ENCODE peak calls at places on chromosomes 4 and X, in five cellular contexts. Q is left ventricle myocardium inferior, U is brain microvascular endothelial cell, H is body of pancreas, S is psoas muscle. F is an unnamed sample.

GRCh38 chr4:183955666-183956065 is 50.6 kb downstream of the STOX2 start:
- DNase-seq in Q (no peak), U (no peak), H (no peak), S (no peak), F (no peak)

GRCh38 chrX:45668686-45669443 is 468.2 kb upstream of the DIPK2B start:
- DNase-seq in Q (no peak), U (peak; percentile 94), H (no peak), S (no peak), F (peak; percentile 35)

GRCh38 chr4:149048451-149049143 is 606.4 kb upstream of the NR3C2 start:
- DNase-seq in Q (no peak), U (no peak), H (no peak), S (no peak), F (no peak)

GRCh38 chr4:178271386-178271785 is 829.1 kb upstream of the AGA start:
- DNase-seq in Q (no peak), U (no peak), H (no peak), S (no peak), F (no peak)

GRCh38 chrX:68831405-68832100 is 2.7 kb downstream of the EFNB1 start:
- DNase-seq in Q (no peak), U (no peak), H (no peak), S (no peak), F (no peak)

GRCh38 chr4:31183256-31183655 is 463.1 kb downstream of the PCDH7 start:
- DNase-seq in Q (no peak), U (no peak), H (no peak), S (no peak), F (no peak)

GRCh38 chr4:127400736-127401346 is 231.9 kb upstream of the INTU start:
- DNase-seq in Q (peak; percentile 28), U (peak; percentile 77), H (peak; percentile 59), S (peak; percentile 60), F (peak; percentile 75)

GRCh38 chrX:22760513-22761057 is 239.2 kb upstream of the DDX53 start:
- DNase-seq in Q (no peak), U (no peak), H (no peak), S (no peak), F (no peak)

GRCh38 chr4:72314869-72315268 is 254.2 kb downstream of the ADAMTS3 start:
- DNase-seq in Q (no peak), U (peak; percentile 57), H (peak; percentile 5), S (no peak), F (peak; percentile 43)

GRCh38 chr4:7199129-7199725 is 6.9 kb downstream of the SORCS2 start:
- DNase-seq in Q (no peak), U (no peak), H (no peak), S (no peak), F (no peak)

GRCh38 chrX:56382278-56382677 is 150.1 kb downstream of the KLF8 start:
- DNase-seq in Q (no peak), U (no peak), H (no peak), S (no peak), F (no peak)

GRCh38 chrX:140664939-140665338 is 44.6 kb upstream of the LINC00632 start:
- DNase-seq in Q (no peak), U (no peak), H (no peak), S (no peak), F (no peak)
- TF ChIP-seq CTCF in Q (peak; percentile 43), U (no peak), H (no peak), S (peak; percentile 23), F (no peak)

GRCh38 chr4:5041609-5042234 is 9.6 kb upstream of the STK32B start:
- DNase-seq in Q (no peak), U (no peak), H (no peak), S (no peak), F (no peak)

GRCh38 chr4:5048721-5049120 is 2.6 kb upstream of the STK32B start:
- DNase-seq in Q (no peak), U (no peak), H (no peak), S (no peak), F (no peak)

GRCh38 chr4:5043579-5043978 is 7.7 kb upstream of the STK32B start:
- DNase-seq in Q (no peak), U (no peak), H (no peak), S (no peak), F (no peak)

GRCh38 chr4:5044341-5044740 is 6.9 kb upstream of the STK32B start:
- DNase-seq in Q (no peak), U (no peak), H (no peak), S (no peak), F (no peak)

GRCh38 chr4:5045099-5045498 is 6.2 kb upstream of the STK32B start:
- DNase-seq in Q (no peak), U (peak; percentile 20), H (no peak), S (no peak), F (no peak)
- H3K4me3 ChIP-seq in Q (no peak overlapping the region), U (no peak overlapping the region), H (no peak overlapping the region), S (no peak overlapping the region), F (no peak overlapping the region)

DNA sequence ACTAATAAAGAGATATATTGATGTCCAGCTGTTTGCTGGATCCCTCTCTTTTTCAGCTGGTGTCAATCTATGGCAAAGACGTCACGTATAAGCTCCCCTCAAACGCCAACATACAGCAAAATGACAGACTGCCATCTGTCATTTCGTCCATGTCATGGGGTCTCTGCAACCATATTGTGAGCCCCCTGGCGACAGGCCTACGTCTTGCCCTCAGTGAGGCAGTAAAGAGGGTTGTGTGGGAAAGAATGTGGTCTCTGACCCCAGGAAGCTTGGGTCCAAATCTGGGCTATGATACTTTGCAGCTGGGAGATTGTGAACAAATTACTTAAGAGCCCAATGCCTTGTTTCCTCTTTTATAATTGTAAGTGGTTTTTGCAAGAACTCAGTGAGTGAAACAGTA is 7.4 kb downstream of the SUPT20HL2 start:
- DNase-seq in Q (no peak), U (no peak), H (no peak), S (no peak), F (no peak)
- TF ChIP-seq CTCF in Q (no peak), U (peak; percentile 17), H (no peak), S (no peak), F (no peak)

GRCh38 chr4:119682080-119682479 is 53.5 kb upstream of the PDE5A start:
- DNase-seq in Q (no peak), U (no peak), H (no peak), S (no peak), F (no peak)
- H3K4me3 ChIP-seq in Q (no peak overlapping the region), U (no peak overlapping the region), H (no peak overlapping the region), S (no peak overlapping the region), F (no peak overlapping the region)

DNA sequence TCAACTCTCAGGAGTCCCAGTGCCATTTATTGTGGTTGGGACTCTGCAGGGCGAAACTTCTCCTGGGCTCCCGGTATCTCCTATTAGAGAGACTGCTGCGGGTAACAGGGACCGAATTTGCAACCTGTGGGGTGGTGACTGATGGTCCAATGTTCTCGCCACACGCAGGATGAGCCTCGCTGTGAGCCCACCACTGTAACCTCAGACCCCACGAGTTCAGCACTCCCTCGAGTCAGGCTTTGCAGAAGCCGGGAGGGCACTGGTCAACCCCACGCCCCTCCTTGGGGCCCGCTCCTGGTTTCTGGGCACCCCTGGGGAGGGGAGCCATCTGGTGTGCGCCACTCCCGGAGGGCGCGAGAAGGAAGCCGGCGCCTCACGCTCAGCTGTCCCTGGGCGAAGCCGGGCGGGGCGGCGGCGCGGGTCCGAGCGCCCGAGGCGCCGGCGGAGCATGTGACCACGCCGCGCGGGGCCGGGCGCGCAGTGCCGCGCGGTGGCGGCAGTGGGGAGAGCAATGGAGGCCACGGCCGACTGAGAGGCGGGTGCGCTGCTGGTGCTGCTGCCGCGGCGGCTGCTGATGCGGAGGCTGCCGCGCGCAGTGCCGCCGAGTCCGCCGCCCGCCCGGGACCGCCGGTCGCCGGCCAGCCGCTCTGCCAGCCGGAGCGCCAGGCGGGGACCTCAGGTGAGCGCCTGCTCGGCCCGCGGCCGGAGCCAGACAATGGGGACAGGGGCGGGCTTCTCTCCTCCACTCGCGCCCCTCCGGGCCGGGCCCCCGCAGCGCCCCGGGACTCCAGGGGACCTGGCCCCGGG is 100.1 kb downstream of the CEP135 start:
- DNase-seq in Q (peak; percentile 27), U (peak; percentile 30), H (peak; percentile 49), S (no peak), F (no peak)
- TF ChIP-seq CTCF in Q (peak; percentile 46), U (peak; percentile 40), H (no peak), S (peak; percentile 10), F (no peak)

GRCh38 chr4:88613417-88613875 is 21.2 kb downstream of the HERC3 start:
- DNase-seq in Q (no peak), U (no peak), H (no peak), S (no peak), F (no peak)
- H3K4me3 ChIP-seq in Q (peak overlapping the region; percentile 6), U (no peak overlapping the region), H (no peak overlapping the region), S (peak overlapping the region; percentile 21), F (no peak overlapping the region)

F was measured in HFF-Myc.